ENCODE peak calls at places on chromosomes 7 and 10, in four cellular contexts. One of them, this sample, is unnamed.

GRCh38 chr10:15745748-15746147 is 26.0 kb upstream of the ITGA8 start:
- DNase-seq in uterus: no peak
- DNase-seq in transverse colon: no peak
- DNase-seq in CD4-positive, alpha-beta T cell: no peak
- DNase-seq in this sample: no peak

GRCh38 chr10:31602541-31603244 is 283.7 kb downstream of the ZEB1 start:
- DNase-seq in uterus: peak
- DNase-seq in transverse colon: peak
- DNase-seq in CD4-positive, alpha-beta T cell: no peak
- DNase-seq in this sample: no peak

GRCh38 chr10:131249957-131250347 is 61.6 kb downstream of the TCERG1L start:
- DNase-seq in uterus: no peak
- DNase-seq in transverse colon: no peak
- DNase-seq in CD4-positive, alpha-beta T cell: no peak
- DNase-seq in this sample: no peak

GRCh38 chr7:124072603-124073324 is 39.9 kb upstream of the TMEM229A start:
- DNase-seq in uterus: no peak
- DNase-seq in transverse colon: no peak
- DNase-seq in CD4-positive, alpha-beta T cell: no peak
- DNase-seq in this sample: peak

GRCh38 chr10:60975716-60976115 is 31.7 kb upstream of the RHOBTB1 start:
- DNase-seq in uterus: no peak
- DNase-seq in transverse colon: no peak
- DNase-seq in CD4-positive, alpha-beta T cell: no peak
- DNase-seq in this sample: no peak

GRCh38 chr7:1666779-1667565 is 3.1 kb upstream of the ELFN1 start:
- DNase-seq in uterus: peak
- DNase-seq in transverse colon: no peak
- DNase-seq in CD4-positive, alpha-beta T cell: no peak
- DNase-seq in this sample: no peak

GRCh38 chr7:34011017-34011680 is 105.8 kb downstream of the BMPER start:
- DNase-seq in uterus: no peak
- DNase-seq in transverse colon: no peak
- DNase-seq in CD4-positive, alpha-beta T cell: no peak
- DNase-seq in this sample: no peak

GRCh38 chr7:106139253-106140251 is 27.4 kb upstream of the SYPL1 start:
- DNase-seq in uterus: peak
- DNase-seq in transverse colon: peak
- DNase-seq in CD4-positive, alpha-beta T cell: no peak
- DNase-seq in this sample: no peak

GRCh38 chr7:44912775-44913347 is 27.5 kb upstream of the PURB start:
- DNase-seq in uterus: no peak
- DNase-seq in transverse colon: no peak
- DNase-seq in CD4-positive, alpha-beta T cell: no peak
- DNase-seq in this sample: no peak

GRCh38 chr10:1650542-1651279 is 86.6 kb downstream of the ADARB2 start:
- DNase-seq in uterus: no peak
- DNase-seq in transverse colon: no peak
- DNase-seq in CD4-positive, alpha-beta T cell: no peak
- DNase-seq in this sample: no peak

GRCh38 chr7:100867040-100867795 is at the start of gene TRIP6:
- DNase-seq in uterus: peak
- DNase-seq in transverse colon: peak
- DNase-seq in CD4-positive, alpha-beta T cell: no peak
- DNase-seq in this sample: peak

GRCh38 chr10:77208857-77209256 is 428.8 kb downstream of the KCNMA1 start:
- DNase-seq in uterus: no peak
- DNase-seq in transverse colon: no peak
- DNase-seq in CD4-positive, alpha-beta T cell: no peak
- DNase-seq in this sample: no peak

GRCh38 chr7:17007841-17008240 is 126.1 kb upstream of the AGR3 start:
- DNase-seq in uterus: no peak
- DNase-seq in transverse colon: no peak
- DNase-seq in CD4-positive, alpha-beta T cell: no peak
- DNase-seq in this sample: no peak

GRCh38 chr7:116330961-116331360 is 120.6 kb downstream of the TES start:
- DNase-seq in uterus: no peak
- DNase-seq in transverse colon: no peak
- DNase-seq in CD4-positive, alpha-beta T cell: no peak
- DNase-seq in this sample: no peak

GRCh38 chr10:78578929-78579328 is 489.8 kb upstream of the ZMIZ1 start:
- DNase-seq in uterus: peak
- DNase-seq in transverse colon: no peak
- DNase-seq in CD4-positive, alpha-beta T cell: no peak
- DNase-seq in this sample: no peak

GRCh38 chr7:110940756-110941155 is 150.2 kb upstream of the LRRN3 start:
- DNase-seq in uterus: no peak
- DNase-seq in transverse colon: no peak
- DNase-seq in CD4-positive, alpha-beta T cell: no peak
- DNase-seq in this sample: no peak

GRCh38 chr10:15738237-15738928 is 18.7 kb upstream of the ITGA8 start:
- DNase-seq in uterus: peak
- DNase-seq in transverse colon: no peak
- DNase-seq in CD4-positive, alpha-beta T cell: no peak
- DNase-seq in this sample: no peak

GRCh38 chr10:93152136-93152535 is 78.4 kb downstream of the CYP26A1 start:
- DNase-seq in uterus: no peak
- DNase-seq in transverse colon: no peak
- DNase-seq in CD4-positive, alpha-beta T cell: no peak
- DNase-seq in this sample: peak

GRCh38 chr10:118035358-118036031 is 11.2 kb downstream of the RAB11FIP2 start:
- DNase-seq in uterus: no peak
- DNase-seq in transverse colon: no peak
- DNase-seq in CD4-positive, alpha-beta T cell: no peak
- DNase-seq in this sample: no peak

GRCh38 chr10:23469596-23470237 is 30.8 kb downstream of the OTUD1 start:
- DNase-seq in uterus: peak
- DNase-seq in transverse colon: no peak
- DNase-seq in CD4-positive, alpha-beta T cell: no peak
- DNase-seq in this sample: no peak

GRCh38 chr7:104552102-104552501 is 223.7 kb downstream of the LHFPL3 start:
- DNase-seq in uterus: peak
- DNase-seq in transverse colon: peak
- DNase-seq in CD4-positive, alpha-beta T cell: no peak
- DNase-seq in this sample: no peak

GRCh38 chr7:116139007-116139406 is 71.3 kb upstream of the TES start:
- DNase-seq in uterus: no peak
- DNase-seq in transverse colon: no peak
- DNase-seq in CD4-positive, alpha-beta T cell: no peak
- DNase-seq in this sample: no peak

GRCh38 chr7:46776790-46777189 is 805.1 kb downstream of the TNS3 start:
- DNase-seq in uterus: no peak
- DNase-seq in transverse colon: no peak
- DNase-seq in CD4-positive, alpha-beta T cell: no peak
- DNase-seq in this sample: no peak

GRCh38 chr7:36287371-36288241 is 102.1 kb upstream of the ANLN start:
- DNase-seq in uterus: no peak
- DNase-seq in transverse colon: no peak
- DNase-seq in CD4-positive, alpha-beta T cell: peak
- DNase-seq in this sample: no peak

GRCh38 chr7:130063036-130063435 is 7.3 kb upstream of the KLHDC10 start:
- DNase-seq in uterus: no peak
- DNase-seq in transverse colon: peak
- DNase-seq in CD4-positive, alpha-beta T cell: peak
- DNase-seq in this sample: peak

GRCh38 chr7:117269417-117269816 is 53.4 kb downstream of the WNT2 start:
- DNase-seq in uterus: no peak
- DNase-seq in transverse colon: no peak
- DNase-seq in CD4-positive, alpha-beta T cell: no peak
- DNase-seq in this sample: peak

GRCh38 chr7:1883031-1883761 is 213.1 kb downstream of the ELFN1 start:
- DNase-seq in uterus: no peak
- DNase-seq in transverse colon: no peak
- DNase-seq in CD4-positive, alpha-beta T cell: no peak
- DNase-seq in this sample: peak

GRCh38 chr7:44219371-44220045 is 18.7 kb downstream of the YKT6 start:
- DNase-seq in uterus: no peak
- DNase-seq in transverse colon: no peak
- DNase-seq in CD4-positive, alpha-beta T cell: no peak
- DNase-seq in this sample: no peak

GRCh38 chr10:23067939-23068775 is 27.2 kb upstream of the MSRB2 start:
- DNase-seq in uterus: peak
- DNase-seq in transverse colon: peak
- DNase-seq in CD4-positive, alpha-beta T cell: peak
- DNase-seq in this sample: peak

GRCh38 chr7:126419047-126419446 is 833.7 kb downstream of the GRM8 start:
- DNase-seq in uterus: no peak
- DNase-seq in transverse colon: no peak
- DNase-seq in CD4-positive, alpha-beta T cell: no peak
- DNase-seq in this sample: no peak

GRCh38 chr7:17256375-17256774 is 42.1 kb upstream of the AHR start:
- DNase-seq in uterus: no peak
- DNase-seq in transverse colon: no peak
- DNase-seq in CD4-positive, alpha-beta T cell: no peak
- DNase-seq in this sample: no peak

GRCh38 chr7:2782565-2782964 is 61.5 kb downstream of the GNA12 start:
- DNase-seq in uterus: no peak
- DNase-seq in transverse colon: no peak
- DNase-seq in CD4-positive, alpha-beta T cell: no peak
- DNase-seq in this sample: no peak

GRCh38 chr10:98467506-98468318 is 21.0 kb upstream of the HPS1 start:
- DNase-seq in uterus: peak
- DNase-seq in transverse colon: peak
- DNase-seq in CD4-positive, alpha-beta T cell: peak
- DNase-seq in this sample: peak

GRCh38 chr10:3887885-3888476 is 103.0 kb upstream of the KLF6 start:
- DNase-seq in uterus: peak
- DNase-seq in transverse colon: peak
- DNase-seq in CD4-positive, alpha-beta T cell: no peak
- DNase-seq in this sample: peak

GRCh38 chr7:82429408-82429807 is 14.2 kb downstream of the CACNA2D1 start:
- DNase-seq in uterus: no peak
- DNase-seq in transverse colon: no peak
- DNase-seq in CD4-positive, alpha-beta T cell: no peak
- DNase-seq in this sample: no peak

GRCh38 chr10:133200621-133201031 is 29.4 kb upstream of the UTF1 start:
- DNase-seq in uterus: no peak
- DNase-seq in transverse colon: no peak
- DNase-seq in CD4-positive, alpha-beta T cell: no peak
- DNase-seq in this sample: no peak

This sample was measured in amniotic stem cell.